ENCODE peak calls at places on chromosomes 2 and 18, in eight cellular contexts. B, F, Q, C, Y, A, G and T are unnamed samples.

GRCh38 chr2:69742170-69742952 is 427 bp downstream of the ANXA4 start:
- DNase-seq in B (no peak), G (no peak), A (no peak), Q (no peak), C (no peak), Y (peak; percentile 71), F (peak; percentile 59), T (no peak)

GRCh38 chr2:15142069-15142689 is 419.0 kb downstream of the NBAS start:
- DNase-seq in F (no peak), Q (no peak), G (peak; percentile 96), A (peak; percentile 20), C (peak; percentile 4), Y (no peak), B (peak; percentile 32), T (no peak)

GRCh38 chr2:71821856-71822255 is 325.8 kb downstream of the CYP26B1 start:
- DNase-seq in G (no peak), F (peak; percentile 12), A (no peak), B (no peak), Y (no peak), Q (no peak), C (no peak), T (no peak)

GRCh38 chr2:194705398-194705797 is 951.6 kb upstream of the SLC39A10 start:
- DNase-seq in B (no peak), A (no peak), C (no peak), Q (no peak), G (no peak), F (no peak), Y (no peak), T (no peak)

GRCh38 chr2:235719146-235719942 is 225.5 kb downstream of the AGAP1 start:
- DNase-seq in B (no peak), Y (no peak), Q (no peak), F (no peak), C (no peak), A (no peak), G (no peak), T (no peak)

GRCh38 chr2:218852911-218853667 is 6.5 kb upstream of the WNT6 start:
- DNase-seq in F (peak; percentile 74), B (no peak), Q (no peak), C (peak; percentile 62), A (peak; percentile 38), G (peak; percentile 60), Y (no peak), T (no peak)

GRCh38 chr2:60735496-60736250 is 20.4 kb upstream of the PAPOLG start:
- DNase-seq in C (no peak), Q (no peak), A (no peak), Y (no peak), G (peak; percentile 11), B (no peak), F (peak; percentile 19), T (no peak)

GRCh38 chr2:219417374-219417773 is 803 bp upstream of the DES start:
- DNase-seq in A (no peak), C (no peak), G (no peak), Y (no peak), Q (no peak), F (no peak), B (no peak), T (no peak)

GRCh38 chr18:9711361-9712129 is 3.4 kb downstream of the RAB31 start:
- DNase-seq in G (no peak), Q (no peak), C (no peak), Y (peak; percentile 79), F (no peak), A (peak; percentile 47), B (no peak), T (no peak)

GRCh38 chr2:217733461-217733860 is 269.3 kb downstream of the TNS1 start:
- DNase-seq in A (no peak), C (no peak), G (no peak), F (no peak), Q (no peak), B (no peak), Y (no peak), T (no peak)

GRCh38 chr2:232260075-232260474 is 118.5 kb upstream of the ALPP start:
- DNase-seq in C (peak; percentile 80), A (no peak), F (peak; percentile 89), Q (peak; percentile 71), Y (no peak), G (no peak), B (no peak), T (peak; percentile 83)

GRCh38 chr2:70202236-70202806 is 11.5 kb upstream of the C2orf42 start:
- DNase-seq in B (no peak), C (no peak), G (no peak), Y (no peak), F (no peak), A (no peak), Q (no peak), T (no peak)

GRCh38 chr2:78982638-78983330 is 42.7 kb upstream of the REG3G start:
- DNase-seq in F (no peak), A (no peak), B (no peak), Y (no peak), Q (no peak), C (no peak), G (no peak), T (no peak)

GRCh38 chr2:139122711-139123158 is 342.5 kb upstream of the NXPH2 start:
- DNase-seq in Q (no peak), G (no peak), F (peak; percentile 0), B (no peak), Y (no peak), A (no peak), C (no peak), T (peak; percentile 90)

GRCh38 chr2:187994464-187995331 is 297.0 kb upstream of the GULP1 start:
- DNase-seq in B (no peak), G (peak; percentile 84), C (peak; percentile 25), F (peak; percentile 25), Y (no peak), A (no peak), Q (no peak), T (no peak)

GRCh38 chr2:200737585-200737984 is 74.1 kb upstream of the BZW1 start:
- DNase-seq in B (no peak), G (no peak), A (no peak), C (no peak), Y (no peak), F (no peak), Q (no peak), T (no peak)

GRCh38 chr2:111054791-111055627 is 65.7 kb upstream of the BCL2L11 start:
- DNase-seq in C (no peak), F (no peak), B (no peak), Y (peak; percentile 73), A (no peak), Q (no peak), G (no peak), T (no peak)

GRCh38 chr18:13538630-13539029 is 187.7 kb downstream of the FAM210A start:
- DNase-seq in Q (no peak), G (no peak), Y (no peak), A (no peak), B (no peak), F (no peak), C (no peak), T (no peak)

GRCh38 chr2:169415233-169415748 is 53.0 kb upstream of the LRP2 start:
- DNase-seq in C (no peak), G (no peak), B (no peak), Q (no peak), Y (no peak), A (no peak), F (no peak), T (no peak)

GRCh38 chr18:54100920-54101319 is 123.5 kb downstream of the MBD2 start:
- DNase-seq in Q (no peak), C (no peak), F (no peak), B (no peak), G (no peak), A (no peak), Y (no peak), T (no peak)

GRCh38 chr18:70221911-70222278 is 16.4 kb upstream of the RTTN start:
- DNase-seq in B (no peak), G (no peak), Q (no peak), F (no peak), C (no peak), Y (no peak), A (no peak), T (no peak)
- H3K4me3 ChIP-seq in B (no peak overlapping the region), G (no peak overlapping the region), Q (no peak overlapping the region), F (no peak overlapping the region), C (no peak overlapping the region), Y (no peak overlapping the region), A (no peak overlapping the region), T (no peak overlapping the region)

DNA sequence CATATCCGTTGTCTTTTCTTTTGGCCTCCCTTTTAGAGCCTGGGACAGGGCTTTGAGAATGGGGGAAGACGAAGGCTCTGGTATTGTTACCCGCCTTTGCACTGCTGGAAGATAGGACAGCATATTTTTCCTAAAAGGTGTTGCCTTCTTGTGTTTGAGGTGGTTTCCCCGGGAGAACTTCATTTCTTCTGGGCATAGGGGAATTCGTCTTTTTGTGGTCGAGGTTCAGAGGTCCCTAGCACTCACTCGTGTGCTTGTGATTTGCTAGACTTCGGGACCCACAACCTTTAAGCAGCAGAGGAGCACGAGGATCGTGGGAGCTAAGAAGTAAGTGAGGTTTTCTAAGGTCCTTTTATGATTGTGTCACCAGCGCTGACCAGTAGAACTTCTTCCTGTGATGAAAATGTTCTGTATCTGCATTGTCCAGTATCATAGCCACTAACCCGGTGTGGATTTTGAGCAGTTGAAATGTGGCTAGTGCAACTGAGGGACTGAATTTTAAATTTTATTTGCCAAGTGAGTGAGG is 611 bp downstream of the ZNF512 start:
- DNase-seq in Y (no peak), Q (no peak), G (no peak), F (peak; percentile 45), B (no peak), A (no peak), C (peak; percentile 10), T (no peak)
- H3K4me3 ChIP-seq in Y (peak overlapping the region; percentile 92), Q (peak overlapping the region; percentile 73), G (peak overlapping the region; percentile 85), F (peak overlapping the region; percentile 88), B (peak overlapping the region; percentile 79), A (peak overlapping the region; percentile 70), C (peak overlapping the region; percentile 83), T (peak overlapping the region; percentile 55)

DNA sequence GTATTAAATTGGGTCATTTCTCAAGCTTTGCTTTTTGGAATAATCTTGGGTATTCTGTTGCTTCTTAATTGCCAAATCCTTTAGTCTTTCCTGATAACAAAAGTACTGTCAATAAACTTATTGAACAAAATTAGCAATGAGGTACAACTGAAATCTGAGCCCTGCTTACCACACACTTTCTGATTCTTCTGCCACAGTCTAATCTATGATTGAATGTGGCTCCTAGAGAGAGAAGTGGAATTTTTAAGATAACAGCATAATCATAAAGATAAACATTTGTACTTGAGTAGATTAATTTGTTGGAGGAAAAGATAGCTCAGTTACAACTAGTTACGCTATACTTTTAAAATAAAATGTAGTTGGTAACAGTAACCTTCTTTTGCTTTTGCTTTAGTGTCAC is 354.8 kb downstream of the CELF4 start:
- DNase-seq in A (no peak), B (no peak), G (no peak), Q (no peak), C (no peak), Y (no peak), F (no peak), T (no peak)
- H3K4me3 ChIP-seq in A (no peak overlapping the region), B (no peak overlapping the region), G (no peak overlapping the region), Q (no peak overlapping the region), C (no peak overlapping the region), Y (no peak overlapping the region), F (no peak overlapping the region), T (no peak overlapping the region)

DNA sequence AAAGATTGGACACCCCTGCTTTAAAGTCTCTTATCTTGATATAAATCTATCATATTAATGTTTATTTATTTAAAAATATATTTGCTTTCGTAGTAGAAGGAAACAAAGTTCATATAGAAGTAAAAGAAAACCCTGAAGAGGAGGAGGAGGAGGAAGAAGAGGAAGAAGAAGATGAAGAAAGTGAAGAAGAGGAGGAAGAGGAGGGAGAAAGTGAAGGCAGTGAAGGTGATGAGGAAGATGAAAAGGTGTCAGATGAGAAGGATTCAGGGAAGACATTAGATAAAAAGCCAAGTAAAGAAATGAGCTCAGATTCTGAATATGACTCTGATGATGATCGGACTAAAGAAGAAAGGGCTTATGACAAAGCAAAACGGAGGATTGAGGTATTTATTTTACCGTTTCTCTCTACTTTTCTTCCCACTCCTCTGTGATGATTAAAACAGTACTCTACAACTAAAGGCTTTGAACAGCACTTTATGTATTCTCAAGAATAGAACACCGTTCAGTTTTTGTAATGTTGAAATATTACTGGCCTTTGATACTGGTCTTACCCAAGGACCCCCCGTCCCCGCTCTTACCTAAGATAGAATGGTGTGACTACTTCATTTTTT is 39.2 kb downstream of the EIF5B start:
- DNase-seq in Y (no peak), F (no peak), C (no peak), G (no peak), B (no peak), Q (no peak), A (no peak), T (no peak)
- H3K4me3 ChIP-seq in Y (no peak overlapping the region), F (no peak overlapping the region), C (no peak overlapping the region), G (no peak overlapping the region), B (no peak overlapping the region), Q (no peak overlapping the region), A (no peak overlapping the region), T (no peak overlapping the region)